ENCODE peak calls at places on chromosomes 11 and 22, in five cellular contexts. E is CD8-positive, alpha-beta memory T cell; Y is GM13977; I is stimulated activated CD8-positive, alpha-beta memory T cell treated with anti-CD3 and anti-CD28 coated beads, Interleukin-15, amount 100 ng/mL, for 4 hours; Q is globus pallidus. K is an unnamed sample.

GRCh38 chr11:40602866-40603578 is 856.4 kb downstream of the LRRC4C start:
- DNase-seq in E (no peak), Y (no peak), I (no peak), Q (no peak), K (no peak)

GRCh38 chr22:30201970-30202369 is 44.6 kb downstream of the LIF start:
- DNase-seq in E (no peak), Y (no peak), I (no peak), Q (no peak), K (no peak)

GRCh38 chr11:134224710-134225662 is 515 bp downstream of the VPS26B start:
- DNase-seq in E (peak; percentile 33), Y (no peak), I (peak; percentile 38), Q (peak; percentile 81), K (peak; percentile 27)

GRCh38 chr11:34180045-34180813 is 74.8 kb downstream of the NAT10 start:
- DNase-seq in E (no peak), Y (peak; percentile 62), I (no peak), Q (peak; percentile 17), K (no peak)

GRCh38 chr11:73596547-73596946 is 1.4 kb downstream of the FAM168A start:
- DNase-seq in E (no peak), Y (no peak), I (no peak), Q (no peak), K (no peak)

GRCh38 chr11:12201016-12201985 is 90.9 kb downstream of the MICAL2 start:
- DNase-seq in E (no peak), Y (no peak), I (no peak), Q (no peak), K (no peak)

GRCh38 chr11:17986007-17986710 is 26.7 kb downstream of the SERGEF start:
- DNase-seq in E (no peak), Y (no peak), I (no peak), Q (no peak), K (no peak)

GRCh38 chr11:70203749-70204465 is 811 bp downstream of the FADD start:
- DNase-seq in E (peak; percentile 83), Y (peak; percentile 79), I (peak; percentile 68), Q (peak; percentile 19), K (no peak)

GRCh38 chr11:58524232-58525036 is 16.5 kb upstream of the OR5B21 start:
- DNase-seq in E (peak; percentile 31), Y (peak; percentile 42), I (no peak), Q (peak; percentile 81), K (no peak)

GRCh38 chr11:115925568-115925904 is 421.3 kb upstream of the CADM1 start:
- DNase-seq in E (no peak), Y (no peak), I (no peak), Q (no peak), K (no peak)

GRCh38 chr11:113023228-113023627 is 62.0 kb downstream of the NCAM1 start:
- DNase-seq in E (no peak), Y (no peak), I (no peak), Q (peak; percentile 25), K (no peak)

GRCh38 chr11:125874556-125875124 is 12.8 kb upstream of the HYLS1 start:
- DNase-seq in E (peak; percentile 16), Y (peak; percentile 57), I (no peak), Q (peak; percentile 73), K (no peak)

GRCh38 chr11:96037267-96037990 is 113.5 kb upstream of the MTMR2 start:
- DNase-seq in E (no peak), Y (no peak), I (no peak), Q (no peak), K (no peak)

GRCh38 chr11:17672469-17672868 is 46.9 kb upstream of the MYOD1 start:
- DNase-seq in E (no peak), Y (no peak), I (no peak), Q (no peak), K (no peak)

GRCh38 chr22:35600466-35600865 is 16.7 kb downstream of the MB start:
- DNase-seq in E (no peak), Y (no peak), I (no peak), Q (no peak), K (no peak)

GRCh38 chr11:76152086-76152658 is 54.1 kb downstream of the WNT11 start:
- DNase-seq in E (peak; percentile 65), Y (peak; percentile 89), I (peak; percentile 54), Q (peak; percentile 81), K (peak; percentile 39)

GRCh38 chr22:40031766-40032470 is 37.2 kb downstream of the FAM83F start:
- DNase-seq in E (no peak), Y (no peak), I (no peak), Q (no peak), K (no peak)

GRCh38 chr11:43268161-43268560 is 43.6 kb upstream of the API5 start:
- DNase-seq in E (no peak), Y (no peak), I (no peak), Q (peak; percentile 36), K (no peak)

GRCh38 chr11:67054851-67055523 is 1.7 kb upstream of the RHOD start:
- DNase-seq in E (no peak), Y (peak; percentile 60), I (no peak), Q (no peak), K (no peak)

GRCh38 chr11:9971894-9972293 is 308.0 kb downstream of the SWAP70 start:
- DNase-seq in E (no peak), Y (no peak), I (no peak), Q (no peak), K (no peak)

GRCh38 chr22:23695748-23696325 is 5.0 kb downstream of the RGL4 start:
- DNase-seq in E (no peak), Y (no peak), I (no peak), Q (no peak), K (no peak)

GRCh38 chr11:62889484-62890437 is 9.1 kb downstream of the SLC3A2 start:
- DNase-seq in E (no peak), Y (no peak), I (no peak), Q (no peak), K (no peak)

GRCh38 chr22:48414662-48415061 is 1413.0 kb downstream of the BRD1 start:
- DNase-seq in E (no peak), Y (no peak), I (no peak), Q (no peak), K (no peak)

GRCh38 chr22:24938741-24939341 is 7.7 kb downstream of the LHFPL7 start:
- DNase-seq in E (no peak), Y (peak; percentile 74), I (no peak), Q (no peak), K (no peak)

GRCh38 chr22:46090631-46091201 is 59.6 kb upstream of the PPARA start:
- DNase-seq in E (no peak), Y (no peak), I (no peak), Q (no peak), K (no peak)

GRCh38 chr22:45612451-45612901 is 59.2 kb upstream of the ATXN10 start:
- DNase-seq in E (peak; percentile 3), Y (no peak), I (no peak), Q (no peak), K (no peak)

GRCh38 chr11:92735039-92735438 is 234.4 kb upstream of the MTNR1B start:
- DNase-seq in E (no peak), Y (no peak), I (no peak), Q (no peak), K (no peak)

GRCh38 chr11:45388472-45388871 is 102.3 kb upstream of the SYT13 start:
- DNase-seq in E (no peak), Y (no peak), I (no peak), Q (no peak), K (no peak)

GRCh38 chr22:46789992-46790391 is 27.5 kb downstream of the TBC1D22A start:
- DNase-seq in E (no peak), Y (no peak), I (no peak), Q (no peak), K (no peak)

GRCh38 chr11:86197448-86197847 is 47.1 kb upstream of the EED start:
- DNase-seq in E (no peak), Y (no peak), I (no peak), Q (no peak), K (no peak)

GRCh38 chr11:13462311-13462927 is 603 bp downstream of the BTBD10 start:
- DNase-seq in E (peak; percentile 68), Y (peak; percentile 40), I (no peak), Q (peak; percentile 22), K (peak; percentile 39)

GRCh38 chr11:75275581-75275980 is 35.0 kb downstream of the TPBGL start:
- DNase-seq in E (peak; percentile 37), Y (no peak), I (peak; percentile 37), Q (peak; percentile 57), K (no peak)

GRCh38 chr11:126929186-126930085 is 71.1 kb downstream of the KIRREL3 start:
- DNase-seq in E (no peak), Y (no peak), I (no peak), Q (no peak), K (no peak)

GRCh38 chr22:48742556-48743343 is 1084.9 kb downstream of the BRD1 start:
- DNase-seq in E (no peak), Y (no peak), I (no peak), Q (no peak), K (no peak)